ENCODE peak calls at places on chromosome 1, in ten cellular contexts. F is ovary; P is COR-L47; B is HL-60; N is anterior cingulate cortex; Z is naive thymus-derived CD8-positive, alpha-beta T cell; D is pulmonary artery endothelial cell; T is NCI-H345; C is Right ventricle myocardium superior; W is kidney. S is an unnamed sample.

GRCh38 chr1:163914785-163915413 is 593.1 kb downstream of the NUF2 start:
- DNase-seq in F (no peak), P (no peak), B (no peak), N (no peak), Z (no peak), D (no peak), T (no peak), C (no peak), W (no peak), S (no peak)

GRCh38 chr1:227895828-227896685 is 51.7 kb downstream of the WNT9A start:
- DNase-seq in F (peak), P (no peak), B (no peak), N (peak), Z (no peak), D (no peak), T (no peak), C (peak), W (peak), S (no peak)

GRCh38 chr1:162753001-162753658 is 37.4 kb upstream of the HSD17B7 start:
- DNase-seq in F (no peak), P (no peak), B (no peak), N (no peak), Z (no peak), D (no peak), T (no peak), C (no peak), W (no peak), S (no peak)

GRCh38 chr1:245987222-245987545 is 519.9 kb downstream of the SMYD3 start:
- DNase-seq in F (no peak), P (no peak), B (no peak), N (no peak), Z (no peak), D (no peak), T (no peak), C (no peak), W (no peak), S (no peak)

GRCh38 chr1:240946926-240947325 is 335.0 kb upstream of the GREM2 start:
- DNase-seq in F (no peak), P (peak), B (peak), N (no peak), Z (no peak), D (no peak), T (no peak), C (no peak), W (no peak), S (no peak)

GRCh38 chr1:185450123-185450788 is 133.2 kb upstream of the IVNS1ABP start:
- DNase-seq in F (no peak), P (no peak), B (no peak), N (no peak), Z (no peak), D (no peak), T (no peak), C (no peak), W (no peak), S (no peak)

GRCh38 chr1:32816676-32817158 is 441 bp downstream of the YARS1 start:
- DNase-seq in F (no peak), P (no peak), B (peak), N (no peak), Z (no peak), D (no peak), T (no peak), C (no peak), W (no peak), S (no peak)

GRCh38 chr1:109438798-109439297 is 12.6 kb upstream of the PSMA5 start:
- DNase-seq in F (no peak), P (no peak), B (no peak), N (no peak), Z (no peak), D (no peak), T (no peak), C (no peak), W (no peak), S (no peak)

GRCh38 chr1:217017172-217017571 is 293.9 kb upstream of the ESRRG start:
- DNase-seq in F (no peak), P (no peak), B (no peak), N (no peak), Z (no peak), D (no peak), T (no peak), C (no peak), W (no peak), S (no peak)

GRCh38 chr1:75265792-75266191 is 131.6 kb downstream of the LHX8 start:
- DNase-seq in F (no peak), P (peak), B (no peak), N (no peak), Z (no peak), D (peak), T (peak), C (no peak), W (no peak), S (no peak)

GRCh38 chr1:66154394-66154793 is 361.7 kb downstream of the PDE4B start:
- DNase-seq in F (no peak), P (no peak), B (no peak), N (no peak), Z (no peak), D (no peak), T (peak), C (no peak), W (no peak), S (no peak)

GRCh38 chr1:67948155-67949075 is 102.0 kb downstream of the DIRAS3 start:
- DNase-seq in F (no peak), P (no peak), B (no peak), N (no peak), Z (no peak), D (no peak), T (no peak), C (no peak), W (no peak), S (no peak)

GRCh38 chr1:200673952-200674823 is 4.5 kb upstream of the DDX59 start:
- DNase-seq in F (no peak), P (no peak), B (peak), N (no peak), Z (no peak), D (no peak), T (no peak), C (no peak), W (no peak), S (no peak)

GRCh38 chr1:186239211-186239610 is 135.8 kb downstream of the TPR start:
- DNase-seq in F (no peak), P (no peak), B (no peak), N (no peak), Z (no peak), D (no peak), T (no peak), C (no peak), W (no peak), S (no peak)

GRCh38 chr1:201546093-201546492 is 7.2 kb downstream of the NAV1 start:
- DNase-seq in F (no peak), P (peak), B (peak), N (no peak), Z (no peak), D (no peak), T (peak), C (no peak), W (no peak), S (no peak)

GRCh38 chr1:185911978-185912377 is 177.8 kb downstream of the HMCN1 start:
- DNase-seq in F (no peak), P (no peak), B (no peak), N (no peak), Z (no peak), D (no peak), T (no peak), C (no peak), W (no peak), S (no peak)

GRCh38 chr1:173315296-173315695 is 108.2 kb upstream of the TNFSF4 start:
- DNase-seq in F (no peak), P (no peak), B (no peak), N (no peak), Z (no peak), D (no peak), T (no peak), C (no peak), W (no peak), S (no peak)

GRCh38 chr1:63603810-63604209 is 10.6 kb downstream of the PGM1 start:
- DNase-seq in F (no peak), P (no peak), B (no peak), N (no peak), Z (no peak), D (no peak), T (no peak), C (no peak), W (no peak), S (no peak)

GRCh38 chr1:221704291-221704690 is 37.6 kb downstream of the DUSP10 start:
- DNase-seq in F (no peak), P (no peak), B (no peak), N (no peak), Z (no peak), D (no peak), T (no peak), C (no peak), W (no peak), S (peak)

GRCh38 chr1:180217021-180217420 is 13.0 kb upstream of the LHX4 start:
- DNase-seq in F (no peak), P (no peak), B (no peak), N (no peak), Z (no peak), D (no peak), T (no peak), C (no peak), W (no peak), S (no peak)

GRCh38 chr1:42313970-42314369 is 21.1 kb downstream of the FOXJ3 start:
- DNase-seq in F (no peak), P (no peak), B (no peak), N (no peak), Z (no peak), D (no peak), T (no peak), C (no peak), W (no peak), S (no peak)

GRCh38 chr1:89865498-89866385 is 44.9 kb downstream of the LRRC8D start:
- DNase-seq in F (no peak), P (no peak), B (no peak), N (no peak), Z (no peak), D (no peak), T (no peak), C (no peak), W (no peak), S (no peak)